ENCODE peak calls at places on chromosomes 13 and 19, in eight cellular contexts. One of them, this sample, is unnamed.

GRCh38 chr13:35210234-35210633 is 266.3 kb downstream of the MAB21L1 start:
- DNase-seq in GM18507: no peak
- DNase-seq in lower lobe of right lung: no peak
- DNase-seq in astrocyte of the hippocampus: no peak
- DNase-seq in posterior cingulate gyrus: no peak
- DNase-seq in substantia nigra: no peak
- DNase-seq in ACHN: peak
- DNase-seq in CD4-positive, alpha-beta memory T cell: no peak
- DNase-seq in this sample: no peak

GRCh38 chr19:30692517-30692870 is 320.3 kb downstream of the ZNF536 start:
- DNase-seq in CD4-positive, alpha-beta memory T cell: no peak
- DNase-seq in substantia nigra: no peak
- DNase-seq in astrocyte of the hippocampus: peak
- DNase-seq in posterior cingulate gyrus: peak
- DNase-seq in ACHN: no peak
- DNase-seq in GM18507: no peak
- DNase-seq in lower lobe of right lung: no peak
- DNase-seq in this sample: no peak

GRCh38 chr19:48363500-48363809 is 285 bp downstream of the TMEM143 start:
- DNase-seq in CD4-positive, alpha-beta memory T cell: no peak
- DNase-seq in astrocyte of the hippocampus: no peak
- DNase-seq in posterior cingulate gyrus: peak
- DNase-seq in GM18507: no peak
- DNase-seq in substantia nigra: no peak
- DNase-seq in lower lobe of right lung: no peak
- DNase-seq in ACHN: no peak
- DNase-seq in this sample: no peak

GRCh38 chr13:62908321-62908720 is 1492.7 kb upstream of the PCDH20 start:
- DNase-seq in substantia nigra: no peak
- DNase-seq in astrocyte of the hippocampus: no peak
- DNase-seq in ACHN: no peak
- DNase-seq in CD4-positive, alpha-beta memory T cell: no peak
- DNase-seq in lower lobe of right lung: no peak
- DNase-seq in GM18507: no peak
- DNase-seq in posterior cingulate gyrus: no peak
- DNase-seq in this sample: no peak

GRCh38 chr19:12766051-12766521 is 9.3 kb downstream of the HOOK2 start:
- DNase-seq in lower lobe of right lung: peak
- DNase-seq in CD4-positive, alpha-beta memory T cell: peak
- DNase-seq in ACHN: no peak
- DNase-seq in posterior cingulate gyrus: peak
- DNase-seq in astrocyte of the hippocampus: peak
- DNase-seq in substantia nigra: no peak
- DNase-seq in GM18507: peak
- DNase-seq in this sample: no peak

GRCh38 chr19:47228937-47229673 is 1.9 kb downstream of the BBC3 start:
- DNase-seq in posterior cingulate gyrus: peak
- DNase-seq in astrocyte of the hippocampus: peak
- DNase-seq in ACHN: no peak
- DNase-seq in lower lobe of right lung: no peak
- DNase-seq in GM18507: no peak
- DNase-seq in CD4-positive, alpha-beta memory T cell: peak
- DNase-seq in substantia nigra: no peak
- DNase-seq in this sample: no peak

GRCh38 chr19:35882074-35882832 is 13.9 kb downstream of the APLP1 start:
- DNase-seq in astrocyte of the hippocampus: peak
- DNase-seq in substantia nigra: no peak
- DNase-seq in lower lobe of right lung: no peak
- DNase-seq in GM18507: peak
- DNase-seq in CD4-positive, alpha-beta memory T cell: peak
- DNase-seq in ACHN: peak
- DNase-seq in posterior cingulate gyrus: no peak
- DNase-seq in this sample: no peak

GRCh38 chr13:46899801-46900200 is 2.9 kb upstream of the HTR2A start:
- DNase-seq in CD4-positive, alpha-beta memory T cell: no peak
- DNase-seq in substantia nigra: no peak
- DNase-seq in GM18507: no peak
- DNase-seq in lower lobe of right lung: no peak
- DNase-seq in astrocyte of the hippocampus: no peak
- DNase-seq in posterior cingulate gyrus: peak
- DNase-seq in ACHN: no peak
- DNase-seq in this sample: no peak

GRCh38 chr19:3210347-3211017 is 14.0 kb upstream of the CELF5 start:
- DNase-seq in lower lobe of right lung: peak
- DNase-seq in CD4-positive, alpha-beta memory T cell: peak
- DNase-seq in astrocyte of the hippocampus: peak
- DNase-seq in GM18507: peak
- DNase-seq in posterior cingulate gyrus: no peak
- DNase-seq in ACHN: peak
- DNase-seq in substantia nigra: no peak
- DNase-seq in this sample: no peak

GRCh38 chr19:13181747-13182388 is 31.7 kb downstream of the IER2 start:
- DNase-seq in substantia nigra: no peak
- DNase-seq in ACHN: no peak
- DNase-seq in lower lobe of right lung: peak
- DNase-seq in posterior cingulate gyrus: peak
- DNase-seq in GM18507: no peak
- DNase-seq in CD4-positive, alpha-beta memory T cell: no peak
- DNase-seq in astrocyte of the hippocampus: peak
- DNase-seq in this sample: no peak

GRCh38 chr19:10655457-10656312 is 1.5 kb downstream of the ILF3 start:
- DNase-seq in lower lobe of right lung: no peak
- DNase-seq in substantia nigra: no peak
- DNase-seq in astrocyte of the hippocampus: peak
- DNase-seq in posterior cingulate gyrus: no peak
- DNase-seq in ACHN: peak
- DNase-seq in GM18507: no peak
- DNase-seq in CD4-positive, alpha-beta memory T cell: no peak
- DNase-seq in this sample: no peak

This sample was measured in SIG-M5.